ENCODE peak calls at places on chromosomes 2 and 18, in nine cellular contexts. G, B, I, C, P, M, N, A and Q are unnamed samples.

GRCh38 chr2:42098571-42099430 is 51.0 kb downstream of the PKDCC start:
- DNase-seq in G (no peak), P (peak), B (no peak), M (no peak), C (no peak), N (no peak), A (no peak), I (no peak), Q (no peak)

GRCh38 chr18:26794210-26795101 is 71.1 kb downstream of the AQP4 start:
- DNase-seq in I (no peak), G (no peak), B (no peak), N (no peak), P (no peak), A (no peak), C (no peak), M (no peak), Q (no peak)

GRCh38 chr2:45134726-45135125 is 125.5 kb upstream of the SIX2 start:
- DNase-seq in N (no peak), M (no peak), G (peak), I (no peak), B (no peak), C (no peak), A (no peak), P (peak), Q (no peak)

GRCh38 chr2:45237850-45238542 is 228.7 kb upstream of the SIX2 start:
- DNase-seq in C (peak), P (peak), A (no peak), M (peak), G (peak), I (peak), B (no peak), N (no peak), Q (no peak)

GRCh38 chr2:222380456-222380855 is 43.9 kb upstream of the SGPP2 start:
- DNase-seq in G (no peak), I (no peak), C (no peak), A (no peak), M (no peak), N (no peak), B (no peak), P (no peak), Q (no peak)

GRCh38 chr2:66839551-66840320 is 404.8 kb downstream of the MEIS1 start:
- DNase-seq in C (peak), A (no peak), B (no peak), I (peak), G (no peak), N (no peak), M (no peak), P (peak), Q (no peak)

GRCh38 chr2:223081789-223082188 is 29.8 kb downstream of the KCNE4 start:
- DNase-seq in C (no peak), I (no peak), G (no peak), A (no peak), P (peak), B (no peak), N (no peak), M (no peak), Q (no peak)

GRCh38 chr2:182593394-182593707 is 122.7 kb upstream of the DNAJC10 start:
- DNase-seq in C (peak), B (no peak), A (no peak), G (no peak), P (peak), I (no peak), N (no peak), M (no peak), Q (peak)

GRCh38 chr2:15768142-15769088 is 171.9 kb upstream of the MYCN start:
- DNase-seq in A (no peak), I (no peak), G (no peak), C (no peak), N (no peak), P (no peak), B (no peak), M (no peak), Q (no peak)

GRCh38 chr2:217162533-217162932 is 302.7 kb upstream of the TNP1 start:
- DNase-seq in A (peak), I (no peak), M (no peak), G (peak), C (peak), B (peak), P (peak), N (peak), Q (peak)

GRCh38 chr18:3500016-3500415 is 50.0 kb downstream of the TGIF1 start:
- DNase-seq in P (no peak), C (no peak), A (no peak), M (no peak), G (no peak), N (no peak), B (no peak), I (no peak), Q (no peak)

GRCh38 chr2:146584316-146584715 is 1260.5 kb upstream of the ACVR2A start:
- DNase-seq in G (no peak), A (no peak), B (no peak), C (no peak), P (no peak), N (no peak), I (no peak), M (no peak), Q (no peak)

GRCh38 chr18:21194871-21195771 is 46.9 kb upstream of the GREB1L start:
- DNase-seq in C (peak), A (no peak), B (peak), N (no peak), G (peak), M (no peak), I (no peak), P (peak), Q (peak)

GRCh38 chr18:10689231-10689953 is 163.6 kb downstream of the NAPG start:
- DNase-seq in P (no peak), B (no peak), G (no peak), I (no peak), M (no peak), N (no peak), C (no peak), A (no peak), Q (no peak)

GRCh38 chr2:130756721-130757195 is 1.4 kb downstream of the AMER3 start:
- DNase-seq in I (no peak), C (no peak), A (no peak), P (no peak), G (no peak), M (no peak), N (no peak), B (peak), Q (no peak)

GRCh38 chr2:12315224-12315623 is 401.5 kb upstream of the TRIB2 start:
- DNase-seq in M (no peak), B (no peak), C (no peak), G (no peak), P (no peak), N (no peak), I (no peak), A (no peak), Q (no peak)

GRCh38 chr2:111667542-111668273 is 216.3 kb downstream of the ANAPC1 start:
- DNase-seq in M (no peak), C (peak), B (no peak), G (no peak), N (no peak), P (peak), I (peak), A (peak), Q (no peak)

GRCh38 chr2:45008296-45009129 is 739 bp downstream of the SIX2 start:
- DNase-seq in P (peak), C (no peak), G (peak), A (no peak), B (no peak), M (peak), N (no peak), I (no peak), Q (peak)

GRCh38 chr2:119208791-119209203 is 14.8 kb upstream of the STEAP3 start:
- DNase-seq in I (no peak), N (no peak), M (no peak), B (no peak), A (peak), G (no peak), P (no peak), C (no peak), Q (peak)

GRCh38 chr18:43049021-43049420 is 66.5 kb downstream of the RIT2 start:
- DNase-seq in N (no peak), C (no peak), P (peak), G (no peak), M (no peak), I (no peak), B (no peak), A (no peak), Q (no peak)

GRCh38 chr2:8096484-8096883 is 585.4 kb upstream of the ID2 start:
- DNase-seq in A (no peak), B (no peak), G (no peak), I (no peak), P (no peak), C (no peak), M (no peak), N (no peak), Q (no peak)

GRCh38 chr2:140276661-140277060 is 1496.5 kb upstream of the NXPH2 start:
- DNase-seq in M (no peak), I (no peak), N (no peak), A (no peak), G (no peak), B (no peak), P (no peak), C (no peak), Q (no peak)

GRCh38 chr18:3044931-3045698 is 32.2 kb upstream of the LPIN2 start:
- DNase-seq in C (no peak), G (peak), P (no peak), N (no peak), I (no peak), A (peak), B (no peak), M (peak), Q (peak)

GRCh38 chr2:231043796-231044195 is 6.5 kb downstream of the C2orf72 start:
- DNase-seq in P (no peak), G (no peak), M (no peak), C (no peak), I (no peak), B (no peak), N (no peak), A (no peak), Q (no peak)

GRCh38 chr2:229752970-229753729 is 38.8 kb upstream of the DNER start:
- DNase-seq in N (no peak), P (no peak), I (no peak), C (no peak), G (peak), M (no peak), A (no peak), B (no peak), Q (peak)

GRCh38 chr2:3242747-3243369 is 134.8 kb downstream of the EIPR1 start:
- DNase-seq in N (no peak), C (no peak), A (no peak), M (no peak), B (no peak), P (peak), G (no peak), I (no peak), Q (no peak)

GRCh38 chr2:23460228-23460627 is 75.2 kb downstream of the KLHL29 start:
- DNase-seq in N (no peak), I (no peak), M (no peak), B (no peak), C (no peak), P (peak), G (no peak), A (no peak), Q (no peak)

GRCh38 chr2:73257021-73257420 is 22.9 kb downstream of the CCT7 start:
- DNase-seq in M (no peak), B (no peak), I (no peak), A (no peak), P (no peak), N (no peak), C (no peak), G (no peak), Q (no peak)

GRCh38 chr2:218605438-218605837 is 2.3 kb upstream of the PLCD4 start:
- DNase-seq in A (peak), M (peak), G (peak), B (no peak), C (no peak), I (no peak), P (peak), N (no peak), Q (no peak)